ENCODE peak calls at places on chromosomes 2 and 18, in nine cellular contexts. One of them, this sample, is unnamed.

GRCh38 chr2:160409480-160409879 is 84.1 kb downstream of the RBMS1 start:
- DNase-seq in GM12891: no peak
- DNase-seq in sciatic nerve: no peak
- DNase-seq in HT1080: no peak
- DNase-seq in activated gamma-delta T cell: no peak
- DNase-seq in posterior cingulate gyrus: no peak
- DNase-seq in tibial artery: no peak
- DNase-seq in CD4-positive, alpha-beta T cell: no peak
- DNase-seq in NCI-H1417: no peak
- DNase-seq in this sample: no peak

GRCh38 chr2:90069290-90069894 is 1377.9 kb downstream of the RPIA start:
- DNase-seq in GM12891: peak
- DNase-seq in sciatic nerve: no peak
- DNase-seq in HT1080: peak
- DNase-seq in activated gamma-delta T cell: no peak
- DNase-seq in posterior cingulate gyrus: no peak
- DNase-seq in tibial artery: no peak
- DNase-seq in CD4-positive, alpha-beta T cell: no peak
- DNase-seq in NCI-H1417: peak
- DNase-seq in this sample: no peak

GRCh38 chr2:232898592-232899541 is 28.8 kb downstream of the SNORC start:
- DNase-seq in GM12891: no peak
- DNase-seq in sciatic nerve: no peak
- DNase-seq in HT1080: peak
- DNase-seq in activated gamma-delta T cell: no peak
- DNase-seq in posterior cingulate gyrus: no peak
- DNase-seq in tibial artery: peak
- DNase-seq in CD4-positive, alpha-beta T cell: no peak
- DNase-seq in NCI-H1417: no peak
- DNase-seq in this sample: no peak

GRCh38 chr2:96111257-96111640 is 5.1 kb downstream of the ADRA2B start:
- DNase-seq in GM12891: no peak
- DNase-seq in sciatic nerve: no peak
- DNase-seq in HT1080: no peak
- DNase-seq in activated gamma-delta T cell: no peak
- DNase-seq in posterior cingulate gyrus: no peak
- DNase-seq in tibial artery: peak
- DNase-seq in CD4-positive, alpha-beta T cell: no peak
- DNase-seq in NCI-H1417: peak
- DNase-seq in this sample: no peak

GRCh38 chr18:23964282-23965238 is 50.0 kb upstream of the TTC39C start:
- DNase-seq in GM12891: no peak
- DNase-seq in sciatic nerve: no peak
- DNase-seq in HT1080: peak
- DNase-seq in activated gamma-delta T cell: no peak
- DNase-seq in posterior cingulate gyrus: no peak
- DNase-seq in tibial artery: no peak
- DNase-seq in CD4-positive, alpha-beta T cell: peak
- DNase-seq in NCI-H1417: peak
- DNase-seq in this sample: no peak

GRCh38 chr2:182197529-182197928 is 211.9 kb downstream of the PPP1R1C start:
- DNase-seq in GM12891: no peak
- DNase-seq in sciatic nerve: no peak
- DNase-seq in HT1080: no peak
- DNase-seq in activated gamma-delta T cell: no peak
- DNase-seq in posterior cingulate gyrus: no peak
- DNase-seq in tibial artery: no peak
- DNase-seq in CD4-positive, alpha-beta T cell: no peak
- DNase-seq in NCI-H1417: no peak
- DNase-seq in this sample: no peak

GRCh38 chr2:16615687-16616615 is 49.7 kb downstream of the CYRIA start:
- DNase-seq in GM12891: no peak
- DNase-seq in sciatic nerve: no peak
- DNase-seq in HT1080: no peak
- DNase-seq in activated gamma-delta T cell: no peak
- DNase-seq in posterior cingulate gyrus: no peak
- DNase-seq in tibial artery: no peak
- DNase-seq in CD4-positive, alpha-beta T cell: no peak
- DNase-seq in NCI-H1417: no peak
- DNase-seq in this sample: no peak

GRCh38 chr2:40803900-40804299 is 352.0 kb upstream of the SLC8A1 start:
- DNase-seq in GM12891: no peak
- DNase-seq in sciatic nerve: no peak
- DNase-seq in HT1080: no peak
- DNase-seq in activated gamma-delta T cell: no peak
- DNase-seq in posterior cingulate gyrus: no peak
- DNase-seq in tibial artery: no peak
- DNase-seq in CD4-positive, alpha-beta T cell: no peak
- DNase-seq in NCI-H1417: no peak
- DNase-seq in this sample: no peak

GRCh38 chr2:171347591-171348032 is 86.2 kb downstream of the METTL8 start:
- DNase-seq in GM12891: no peak
- DNase-seq in sciatic nerve: no peak
- DNase-seq in HT1080: peak
- DNase-seq in activated gamma-delta T cell: no peak
- DNase-seq in posterior cingulate gyrus: no peak
- DNase-seq in tibial artery: no peak
- DNase-seq in CD4-positive, alpha-beta T cell: no peak
- DNase-seq in NCI-H1417: no peak
- DNase-seq in this sample: no peak

This sample was measured in caudate nucleus.